ENCODE peak calls at places on chromosome 10, in seven cellular contexts. T is mesenchymal stem cell, W is mesendoderm, V is H9, L is IMR-90, I is neuronal stem cell, R is H1. M is an unnamed sample.

GRCh38 chr10:61896854-61897661 is 4.4 kb upstream of the ARID5B start:
- DNase-seq in T (peak; percentile 67), W (peak; percentile 96), V (peak; percentile 83), L (peak; percentile 27), I (peak; percentile 78), R (peak; percentile 79), M (peak; percentile 94)

GRCh38 chr10:71246591-71247143 is 34.3 kb downstream of the UNC5B start:
- DNase-seq in T (no peak), W (no peak), V (no peak), L (no peak), I (no peak), R (no peak), M (peak; percentile 46)

GRCh38 chr10:75335983-75336382 is 65.6 kb downstream of the ZNF503 start:
- DNase-seq in T (no peak), W (no peak), V (no peak), L (no peak), I (no peak), R (no peak), M (no peak)

GRCh38 chr10:43076876-43077420 is at the start of gene RET:
- DNase-seq in T (no peak), W (peak; percentile 50), V (peak; percentile 74), L (no peak), I (peak; percentile 65), R (peak; percentile 72), M (peak; percentile 9)

GRCh38 chr10:10353326-10353725 is 664.3 kb upstream of the CELF2 start:
- DNase-seq in T (no peak), W (peak; percentile 23), V (no peak), L (no peak), I (peak; percentile 11), R (no peak), M (no peak)

GRCh38 chr10:70656489-70656888 is 15.8 kb upstream of the ADAMTS14 start:
- DNase-seq in T (peak; percentile 96), W (peak; percentile 45), V (no peak), L (peak; percentile 98), I (no peak), R (no peak), M (peak; percentile 74)

GRCh38 chr10:21497177-21497807 is 28.2 kb downstream of the SKIDA1 start:
- DNase-seq in T (peak; percentile 84), W (peak; percentile 93), V (peak; percentile 85), L (peak; percentile 62), I (no peak), R (no peak), M (peak; percentile 75)

GRCh38 chr10:123470570-123470969 is 195.6 kb upstream of the GPR26 start:
- DNase-seq in T (no peak), W (no peak), V (no peak), L (no peak), I (no peak), R (no peak), M (no peak)

GRCh38 chr10:45008524-45009161 is 7.9 kb downstream of the ZNF22 start:
- DNase-seq in T (peak; percentile 94), W (peak; percentile 90), V (no peak), L (peak; percentile 89), I (peak; percentile 70), R (no peak), M (peak; percentile 94)

DNA sequence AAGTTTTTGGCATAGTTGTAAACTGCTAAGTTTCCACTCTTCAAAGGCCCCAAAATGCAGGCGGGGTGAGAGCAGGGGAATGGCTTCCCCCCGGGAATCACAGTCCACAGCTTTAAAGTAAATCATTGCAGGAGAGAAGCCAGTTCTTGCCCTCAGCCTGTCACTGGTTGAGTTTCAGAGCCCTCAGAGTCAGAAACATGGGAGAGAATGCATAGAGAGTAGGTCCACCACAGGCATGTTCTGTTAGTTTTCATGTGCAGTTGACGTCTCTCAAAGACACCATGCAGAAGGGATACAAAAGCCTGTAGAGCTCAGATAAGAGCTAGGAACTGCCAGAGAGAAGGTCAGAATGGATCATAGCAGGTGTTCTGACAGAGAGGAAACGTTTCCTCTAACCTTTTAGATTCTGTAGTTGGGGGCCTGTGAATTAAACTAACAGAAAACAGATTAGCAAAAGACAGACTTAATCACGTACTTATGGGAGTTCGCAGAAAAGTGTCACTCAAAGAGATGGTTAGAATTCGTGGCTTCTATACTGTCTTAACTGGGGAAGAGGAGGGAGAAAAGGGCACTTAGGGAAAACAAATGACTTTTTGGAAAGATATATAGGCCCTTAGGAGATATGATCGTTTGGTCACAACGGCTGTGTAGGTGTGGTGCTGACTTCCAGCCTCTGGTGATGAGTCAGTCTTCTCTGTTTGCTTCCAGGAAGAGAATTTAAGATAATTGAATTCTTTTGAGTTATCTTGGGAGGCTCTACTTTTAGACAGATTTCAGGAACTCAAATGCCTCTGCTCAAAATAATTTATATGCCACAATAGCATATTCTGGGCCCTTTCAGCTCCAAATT is 48.0 kb upstream of the MSRB2 start:
- DNase-seq in T (peak; percentile 37), W (no peak), V (no peak), L (peak; percentile 4), I (no peak), R (no peak), M (peak; percentile 57)
- H2BK120ac ChIP-seq in T (no peak overlapping the region), W (no peak overlapping the region), V (no peak overlapping the region), L (no peak overlapping the region), I (no peak overlapping the region), R (no peak overlapping the region), M (peak overlapping the region; percentile 43)

GRCh38 chr10:29110172-29110571 is 178.7 kb upstream of the LYZL1 start:
- DNase-seq in T (no peak), W (peak; percentile 57), V (no peak), L (no peak), I (no peak), R (no peak), M (no peak)
- H3K4me1 ChIP-seq in T (peaks cover 4% of the 10 kb centered on the region), W (peaks cover 20% of the 10 kb centered on the region), V (no peaks in the 10 kb centered on the region), L (peaks cover 6% of the 10 kb centered on the region), I (peaks cover 5% of the 10 kb centered on the region), R (no peaks in the 10 kb centered on the region), M (peaks cover 27% of the 10 kb centered on the region)

DNA sequence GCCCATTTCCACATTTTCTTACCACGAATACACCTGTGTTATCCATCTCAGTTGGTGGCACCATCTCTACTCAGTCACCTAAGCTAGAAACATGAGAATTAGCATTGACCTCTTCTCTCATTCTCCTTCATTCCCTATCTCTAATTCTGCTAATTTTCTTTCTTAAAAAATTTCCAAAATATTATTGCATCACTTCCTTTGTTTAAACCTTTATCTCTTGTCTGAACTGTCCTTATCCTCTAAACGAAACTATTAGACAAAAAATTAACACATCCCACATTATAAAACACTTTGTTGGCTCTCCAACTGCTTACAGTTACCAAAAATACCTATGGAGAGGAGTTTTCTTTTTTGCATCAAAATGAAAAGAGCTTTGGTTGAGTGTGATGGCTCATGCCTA is 18.3 kb downstream of the TAF3 start:
- DNase-seq in T (no peak), W (no peak), V (no peak), L (no peak), I (no peak), R (no peak), M (no peak)
- H3K23ac ChIP-seq in T (no peak overlapping the region), W (no peak overlapping the region), V (no peak overlapping the region), L (no peak overlapping the region), I (no peak overlapping the region), R (no peak overlapping the region), M (no peak overlapping the region)

GRCh38 chr10:1577945-1578344 is 159.4 kb downstream of the ADARB2 start:
- DNase-seq in T (no peak), W (no peak), V (no peak), L (no peak), I (no peak), R (no peak), M (no peak)
- H2BK120ac ChIP-seq in T (no peak overlapping the region), W (no peak overlapping the region), V (no peak overlapping the region), L (no peak overlapping the region), I (no peak overlapping the region), R (no peak overlapping the region), M (no peak overlapping the region)

DNA sequence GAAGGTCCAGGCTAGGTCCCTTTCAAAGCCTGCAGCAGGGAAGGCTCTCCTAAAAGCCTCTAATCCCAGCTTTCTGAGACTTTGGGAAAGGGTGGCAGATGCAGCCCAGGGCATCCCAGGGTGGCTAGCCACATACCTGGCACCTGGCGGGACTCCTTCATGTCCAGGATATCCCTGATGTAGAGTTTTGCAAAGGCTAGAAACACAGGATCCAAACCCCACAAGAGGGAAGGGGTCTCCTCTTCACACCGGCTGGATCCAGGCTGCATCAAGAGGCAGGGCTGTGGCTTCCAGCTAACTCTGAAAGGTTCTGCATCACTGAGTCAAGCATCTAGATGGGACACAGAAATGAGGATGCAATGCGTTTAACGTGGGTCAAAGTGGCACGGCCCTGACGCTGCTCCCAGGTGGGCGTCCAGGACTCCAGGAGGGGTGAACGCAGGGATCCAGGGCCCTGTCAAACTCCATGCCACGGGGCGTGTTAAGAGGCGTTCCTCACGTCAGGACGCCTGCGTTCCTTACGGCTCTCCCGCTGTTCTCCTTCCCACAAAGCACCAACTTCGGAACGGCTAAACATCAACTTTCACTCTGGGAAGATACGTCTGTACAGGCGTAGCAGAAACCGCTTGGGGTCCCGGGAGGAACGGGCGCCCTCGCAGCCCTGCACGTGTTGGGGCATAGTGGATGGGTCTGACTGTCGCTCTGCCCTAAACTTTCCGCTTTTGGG is 495 bp downstream of the STN1 start:
- DNase-seq in T (no peak), W (no peak), V (peak; percentile 42), L (peak; percentile 46), I (peak; percentile 8), R (no peak), M (no peak)
- H3K4me1 ChIP-seq in T (peaks cover 13% of the 10 kb centered on the region), W (peaks cover 4% of the 10 kb centered on the region), V (peaks cover 3% of the 10 kb centered on the region), L (peaks cover 6% of the 10 kb centered on the region), I (peaks cover 13% of the 10 kb centered on the region), R (peaks cover 19% of the 10 kb centered on the region), M (peaks cover 6% of the 10 kb centered on the region)